ENCODE peak calls at places on chromosomes 5 and 9, in seven cellular contexts. Z is ELF-1; X is stimulated activated CD4-positive, alpha-beta T cell treated with anti-CD3 and anti-CD28 coated beads, TNF-alpha, amount 100 ng/mL, for 4 hours; H is germinal center; C is PC-3; M is WTC11; W is SK-MEL-5. N is an unnamed sample.

GRCh38 chr5:75405296-75405695 is 68.3 kb downstream of the HMGCR start:
- DNase-seq in H (no peak), Z (no peak), X (no peak), M (no peak), C (no peak), W (no peak), N (no peak)

GRCh38 chr5:177477701-177478477 is 4.5 kb upstream of the DBN1 start:
- DNase-seq in M (no peak), H (no peak), X (no peak), Z (no peak), W (no peak), C (no peak), N (no peak)

GRCh38 chr9:116383133-116383532 is 229.5 kb downstream of the PAPPA start:
- DNase-seq in H (no peak), C (no peak), Z (no peak), M (no peak), X (no peak), W (no peak), N (no peak)

GRCh38 chr9:113617550-113617949 is 154.0 kb downstream of the RGS3 start:
- DNase-seq in Z (no peak), M (no peak), C (no peak), H (no peak), X (no peak), W (no peak), N (no peak)

GRCh38 chr5:152632380-152632779 is 227.3 kb upstream of the NMUR2 start:
- DNase-seq in C (no peak), Z (no peak), H (no peak), M (no peak), W (no peak), X (no peak), N (no peak)

GRCh38 chr9:35954942-35955546 is 2.9 kb downstream of the OR2S2 start:
- DNase-seq in C (peak), W (peak), M (peak), H (peak), Z (peak), X (peak), N (peak)

GRCh38 chr9:138074516-138074915 is 196.9 kb downstream of the CACNA1B start:
- DNase-seq in H (no peak), M (no peak), C (no peak), W (no peak), Z (no peak), X (no peak), N (no peak)

GRCh38 chr5:16871746-16872339 is 64.2 kb downstream of the MYO10 start:
- DNase-seq in Z (no peak), X (no peak), H (no peak), W (no peak), C (peak), M (no peak), N (no peak)

GRCh38 chr9:126614088-126614454 is 343 bp downstream of the LMX1B start:
- DNase-seq in C (no peak), M (peak), X (no peak), H (no peak), W (no peak), Z (no peak), N (no peak)

GRCh38 chr9:15135167-15135792 is 171.7 kb downstream of the TTC39B start:
- DNase-seq in C (peak), M (peak), W (peak), X (no peak), H (peak), Z (peak), N (peak)

GRCh38 chr9:37511715-37512010 is 25.9 kb downstream of the POLR1E start:
- DNase-seq in X (no peak), W (no peak), Z (no peak), H (no peak), M (no peak), C (no peak), N (no peak)